ENCODE peak calls at places on chromosome 2, in nine cellular contexts. L, F, U, A, S, Z, P, I and G are unnamed samples.

GRCh38 chr2:23321767-23322166 is 63.2 kb upstream of the KLHL29 start:
- DNase-seq in U (no peak), F (no peak), A (no peak), S (no peak), P (no peak), Z (no peak), I (no peak), L (no peak), G (no peak)

GRCh38 chr2:112541315-112542122 is 746 bp upstream of the POLR1B start:
- DNase-seq in S (peak), I (peak), U (no peak), A (no peak), P (peak), F (peak), Z (peak), L (no peak), G (no peak)

GRCh38 chr2:172783091-172783898 is 47.6 kb downstream of the RAPGEF4 start:
- DNase-seq in I (no peak), S (peak), Z (peak), A (peak), L (no peak), U (peak), F (no peak), P (peak), G (peak)

GRCh38 chr2:80238692-80239469 is 65.7 kb downstream of the LRRTM1 start:
- DNase-seq in F (no peak), S (peak), U (no peak), A (peak), Z (peak), L (no peak), P (peak), I (peak), G (peak)

GRCh38 chr2:231521443-231521842 is 8.8 kb downstream of the NMUR1 start:
- DNase-seq in F (no peak), P (no peak), Z (peak), S (no peak), I (no peak), L (no peak), A (no peak), U (no peak), G (no peak)

GRCh38 chr2:70087703-70088507 is 628 bp downstream of the PCBP1 start:
- DNase-seq in L (no peak), I (peak), P (peak), S (peak), Z (peak), U (no peak), F (peak), A (peak), G (no peak)

GRCh38 chr2:51995293-51995692 is 963.4 kb upstream of the NRXN1 start:
- DNase-seq in L (no peak), Z (peak), A (peak), S (no peak), U (peak), F (no peak), I (no peak), P (no peak), G (peak)

GRCh38 chr2:160242863-160243552 is 42.9 kb upstream of the ITGB6 start:
- DNase-seq in L (no peak), S (no peak), F (no peak), P (no peak), U (no peak), Z (no peak), I (no peak), A (no peak), G (no peak)

GRCh38 chr2:14094592-14094991 is 537.9 kb upstream of the LRATD1 start:
- DNase-seq in A (no peak), S (no peak), P (no peak), Z (no peak), I (no peak), F (no peak), L (no peak), U (no peak), G (no peak)

GRCh38 chr2:12965540-12966269 is 249.0 kb downstream of the TRIB2 start:
- DNase-seq in I (no peak), F (no peak), U (peak), P (no peak), Z (no peak), S (no peak), L (no peak), A (peak), G (no peak)

GRCh38 chr2:119431155-119431975 is at the start of gene TMEM37:
- DNase-seq in F (peak), P (peak), A (peak), S (peak), Z (peak), I (peak), L (no peak), U (no peak), G (peak)

GRCh38 chr2:138775725-138776124 is 4.5 kb downstream of the NXPH2 start:
- DNase-seq in S (no peak), P (no peak), I (no peak), A (no peak), U (no peak), Z (no peak), L (no peak), F (no peak), G (no peak)

GRCh38 chr2:188937228-188938220 is 36.6 kb upstream of the COL3A1 start:
- DNase-seq in P (no peak), Z (peak), L (no peak), A (peak), F (no peak), U (peak), I (no peak), S (no peak), G (peak)

GRCh38 chr2:136323212-136323611 is 205.3 kb upstream of the CXCR4 start:
- DNase-seq in Z (peak), L (no peak), P (no peak), A (no peak), S (no peak), I (no peak), F (no peak), U (no peak), G (no peak)

GRCh38 chr2:181070119-181070833 is 89.9 kb downstream of the UBE2E3 start:
- DNase-seq in S (no peak), U (no peak), I (no peak), Z (peak), A (peak), F (no peak), P (no peak), L (no peak), G (no peak)

GRCh38 chr2:112706170-112706664 is 14.6 kb upstream of the NT5DC4 start:
- DNase-seq in A (peak), S (no peak), L (no peak), U (no peak), I (no peak), Z (peak), F (no peak), P (no peak), G (no peak)

GRCh38 chr2:191264647-191265079 is 19.5 kb downstream of the MYO1B start:
- DNase-seq in F (no peak), I (no peak), S (no peak), U (peak), Z (no peak), P (no peak), L (no peak), A (peak), G (no peak)

GRCh38 chr2:210399440-210400041 is 77.0 kb downstream of the LANCL1 start:
- DNase-seq in L (no peak), P (no peak), F (no peak), S (no peak), I (no peak), Z (no peak), A (peak), U (no peak), G (no peak)

GRCh38 chr2:170224692-170225091 is 46.7 kb downstream of the MYO3B start:
- DNase-seq in F (no peak), A (peak), S (no peak), P (no peak), Z (no peak), U (no peak), I (no peak), L (no peak), G (no peak)

GRCh38 chr2:164843346-164843841 is 1.8 kb upstream of the COBLL1 start:
- DNase-seq in F (no peak), U (peak), I (no peak), S (no peak), P (no peak), L (no peak), Z (no peak), A (no peak), G (no peak)

GRCh38 chr2:191839918-191840804 is 6.7 kb downstream of the CAVIN2 start:
- DNase-seq in S (no peak), P (peak), F (no peak), L (no peak), Z (no peak), I (no peak), U (no peak), A (no peak), G (no peak)

GRCh38 chr2:6808426-6808825 is 57.3 kb downstream of the CMPK2 start:
- DNase-seq in L (no peak), I (no peak), A (no peak), Z (no peak), P (no peak), U (no peak), S (no peak), F (no peak), G (no peak)

DNA sequence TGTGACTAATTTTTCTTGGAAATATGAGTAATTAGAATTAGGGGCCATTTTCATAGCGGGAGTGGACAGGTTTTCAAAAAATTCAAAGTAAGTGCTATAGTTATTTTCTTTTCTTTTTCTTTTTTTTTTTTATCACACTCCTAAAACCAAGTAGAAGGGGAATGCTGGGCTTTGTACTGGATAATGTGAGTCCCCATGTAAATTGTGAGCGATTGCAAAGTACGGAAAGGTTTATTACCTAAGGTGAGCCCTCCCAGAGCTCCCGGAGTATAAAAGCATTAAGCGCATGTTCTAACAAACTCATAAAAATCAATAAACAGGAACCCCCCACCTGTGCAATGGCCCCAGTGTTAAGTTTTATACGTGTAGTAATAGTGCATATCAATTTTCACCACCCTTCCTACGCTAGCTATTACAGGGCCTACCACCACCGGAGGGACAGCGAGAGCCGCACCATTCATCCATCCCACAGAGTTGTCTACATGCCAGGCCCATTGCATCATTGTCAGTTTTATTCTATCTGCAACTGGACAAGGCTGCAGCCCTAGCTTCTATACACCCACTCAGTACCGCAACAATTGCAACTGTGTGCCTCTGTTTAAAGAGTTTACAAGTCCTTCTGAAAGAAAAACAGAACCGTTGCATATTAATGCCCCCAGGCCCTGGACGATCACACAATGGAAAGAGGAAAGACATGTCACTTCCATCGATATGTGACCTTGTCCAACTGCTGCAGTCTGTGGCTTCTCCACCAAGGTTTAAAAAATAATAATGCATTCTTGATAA is 58.7 kb downstream of the ZEB2 start:
- DNase-seq in Z (peak), F (no peak), A (peak), L (peak), P (no peak), I (peak), S (no peak), U (no peak), G (no peak)
- TF ChIP-seq CTCF in Z (no peak), F (no peak), A (peak), L (no peak), P (no peak), I (no peak), S (no peak), U (peak), G (no peak)

DNA sequence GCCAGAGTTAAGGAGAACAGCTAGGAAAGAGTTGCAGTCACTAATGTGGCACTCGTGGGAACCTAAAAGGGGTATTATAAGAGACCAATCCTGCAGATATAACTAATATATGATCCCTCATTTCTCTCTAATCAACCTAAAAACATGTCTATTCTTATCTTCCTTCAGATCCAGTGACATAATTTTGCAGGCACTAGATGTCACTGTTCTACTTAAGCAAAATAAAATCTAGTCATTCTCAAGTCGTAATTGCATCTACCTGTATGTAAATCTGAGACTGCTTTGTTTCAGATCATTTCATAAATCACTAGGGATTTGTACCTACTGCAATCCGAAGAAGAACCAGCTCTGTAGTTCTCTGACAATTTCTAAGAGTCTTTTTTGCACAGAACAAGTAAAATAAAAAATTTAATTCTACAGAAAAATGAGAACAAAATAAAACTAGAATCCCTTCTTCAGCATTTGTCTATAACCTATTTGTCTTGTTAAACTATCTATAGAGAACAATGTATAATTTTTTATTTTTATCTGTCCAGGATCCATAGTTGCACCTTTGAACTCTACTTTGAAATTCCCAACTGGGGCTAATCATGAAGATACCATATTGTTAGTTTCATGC is 56.5 kb upstream of the ERBB4 start:
- DNase-seq in A (peak), I (no peak), S (no peak), F (no peak), Z (peak), U (no peak), P (peak), L (no peak), G (no peak)
- TF ChIP-seq CTCF in A (peak), I (no peak), S (no peak), F (no peak), Z (peak), U (peak), P (peak), L (no peak), G (peak)

GRCh38 chr2:239261336-239261735 is 139.5 kb downstream of the HDAC4 start:
- DNase-seq in U (no peak), A (no peak), F (no peak), I (no peak), P (no peak), L (no peak), Z (peak), S (no peak), G (no peak)
- TF ChIP-seq CTCF in U (no peak), A (no peak), F (no peak), I (no peak), P (no peak), L (no peak), Z (no peak), S (no peak), G (no peak)

GRCh38 chr2:26979761-26980160 is 9.3 kb downstream of the MAPRE3 start:
- DNase-seq in I (no peak), Z (no peak), A (no peak), S (no peak), L (no peak), U (no peak), F (no peak), P (no peak), G (no peak)

GRCh38 chr2:26985807-26986206 is 15.4 kb downstream of the MAPRE3 start:
- DNase-seq in S (no peak), Z (no peak), F (no peak), A (no peak), L (no peak), P (no peak), U (no peak), I (no peak), G (no peak)

GRCh38 chr2:26983746-26984145 is 13.3 kb downstream of the MAPRE3 start:
- DNase-seq in A (no peak), Z (no peak), P (no peak), L (no peak), F (no peak), S (no peak), I (no peak), U (no peak), G (no peak)

GRCh38 chr2:26980971-26981370 is 10.5 kb downstream of the MAPRE3 start:
- DNase-seq in U (no peak), S (no peak), Z (no peak), A (no peak), L (no peak), P (no peak), F (no peak), I (no peak), G (no peak)

GRCh38 chr2:26982102-26982742 is 11.8 kb downstream of the MAPRE3 start:
- DNase-seq in Z (peak), U (no peak), S (peak), L (peak), P (peak), F (peak), A (peak), I (peak), G (no peak)
- TF ChIP-seq CTCF in Z (peak), U (no peak), S (no peak), L (no peak), P (peak), F (peak), A (peak), I (peak), G (no peak)

GRCh38 chr2:16727256-16727655 is 61.6 kb upstream of the CYRIA start:
- DNase-seq in U (no peak), L (peak), F (no peak), P (no peak), Z (peak), S (no peak), A (peak), I (no peak), G (no peak)
- TF ChIP-seq CTCF in U (no peak), L (no peak), F (peak), P (peak), Z (peak), S (no peak), A (peak), I (no peak), G (no peak)

GRCh38 chr2:96407041-96407918 is 71.7 kb downstream of the NCAPH start:
- DNase-seq in L (peak), F (peak), Z (peak), I (peak), U (peak), S (peak), P (peak), A (peak), G (peak)

GRCh38 chr2:96407919-96408550 is 72.5 kb downstream of the NCAPH start:
- DNase-seq in F (no peak), S (no peak), U (no peak), L (no peak), Z (no peak), A (no peak), I (no peak), P (no peak), G (no peak)

GRCh38 chr2:96402591-96402990 is 67.0 kb downstream of the NCAPH start:
- DNase-seq in L (no peak), Z (no peak), F (no peak), A (no peak), S (no peak), I (no peak), P (no peak), U (no peak), G (no peak)

GRCh38 chr2:96403481-96403880 is 67.9 kb downstream of the NCAPH start:
- DNase-seq in I (no peak), L (no peak), U (no peak), Z (no peak), A (no peak), P (no peak), F (no peak), S (no peak), G (no peak)

GRCh38 chr2:96404446-96405373 is 69.1 kb downstream of the NCAPH start:
- DNase-seq in S (no peak), I (peak), Z (no peak), U (no peak), A (no peak), L (no peak), F (peak), P (peak), G (no peak)
- TF ChIP-seq CTCF in S (no peak), I (no peak), Z (no peak), U (no peak), A (no peak), L (no peak), F (no peak), P (no peak), G (no peak)

DNA sequence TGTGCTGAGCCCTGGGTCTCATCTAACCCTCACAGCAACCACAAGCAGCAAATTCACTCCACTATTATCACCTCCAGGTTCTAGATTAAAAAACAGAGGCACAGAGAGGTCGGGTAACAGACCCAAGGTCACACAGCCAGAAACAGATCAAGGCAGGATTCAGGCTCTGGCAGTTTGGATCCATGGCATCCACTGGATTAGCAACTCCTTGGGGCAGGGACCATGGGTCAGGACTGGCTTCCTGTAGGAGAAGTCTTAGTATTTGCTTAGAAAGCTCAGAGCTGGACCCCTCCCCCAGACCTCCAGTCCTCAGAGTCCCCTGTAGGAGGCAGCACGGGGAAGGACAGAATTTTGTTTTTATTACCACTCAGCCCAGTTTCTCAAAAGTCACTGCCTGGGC is 34.4 kb downstream of the ZFP36L2 start:
- DNase-seq in Z (peak), A (no peak), S (no peak), P (peak), U (no peak), F (no peak), I (no peak), L (no peak), G (no peak)
- TF ChIP-seq CTCF in Z (peak), A (peak), S (no peak), P (peak), U (peak), F (no peak), I (peak), L (no peak), G (peak)

GRCh38 chr2:223920109-223920508 is 25.0 kb downstream of the WDFY1 start:
- DNase-seq in S (no peak), U (no peak), P (no peak), A (no peak), L (no peak), I (no peak), F (no peak), Z (no peak), G (no peak)
- TF ChIP-seq CTCF in S (peak), U (no peak), P (no peak), A (peak), L (no peak), I (no peak), F (no peak), Z (no peak), G (no peak)

DNA sequence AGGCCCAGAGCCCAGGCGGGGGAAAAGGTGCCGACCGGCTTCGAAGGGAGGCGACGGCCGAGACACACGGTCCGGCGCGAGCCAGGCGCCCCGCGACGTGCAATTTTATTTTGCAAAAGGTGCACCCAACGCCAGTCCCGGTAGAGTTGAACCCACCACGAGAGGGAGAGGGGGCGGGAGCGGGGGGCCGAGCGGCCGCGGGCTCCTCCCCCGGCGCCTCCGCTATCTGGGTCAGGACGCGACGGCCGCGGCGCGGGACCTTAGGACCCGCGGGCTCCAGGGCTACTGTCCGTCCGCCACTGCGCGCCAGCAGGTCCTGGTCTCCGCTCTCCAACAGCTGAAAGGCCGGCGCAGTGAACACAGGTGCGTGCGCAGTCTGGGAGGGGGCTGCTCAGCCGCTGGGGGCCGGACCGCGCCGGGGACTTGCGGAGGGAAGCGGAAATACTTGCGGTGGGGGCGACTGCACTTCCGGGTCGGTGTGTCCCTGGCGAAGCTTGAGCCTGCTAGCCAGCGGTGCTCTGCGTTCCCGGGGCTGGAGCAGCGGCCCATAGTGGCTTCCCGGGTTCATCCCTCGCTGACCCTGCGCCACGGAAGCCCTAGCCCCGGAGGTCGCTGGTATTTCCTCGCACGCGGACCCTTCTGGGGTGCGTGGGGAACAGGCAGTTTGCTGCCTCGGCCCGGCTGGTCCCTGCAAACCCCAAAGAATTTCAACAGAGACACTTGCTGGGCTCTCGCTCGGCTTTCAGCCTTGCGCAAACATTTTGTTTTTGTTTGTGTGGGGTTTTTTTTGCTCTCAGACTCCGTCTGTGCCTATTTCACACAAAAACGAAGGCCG is at the start of gene RMDN2:
- DNase-seq in L (peak), P (peak), S (peak), Z (peak), I (peak), U (peak), A (peak), F (peak), G (peak)
- TF ChIP-seq CTCF in L (peak), P (no peak), S (no peak), Z (no peak), I (peak), U (peak), A (no peak), F (no peak), G (no peak)